ENCODE peak calls at places on chromosomes 12 and 14, in eight cellular contexts. E, N, I, G, Z, U, X and P are unnamed samples. For H3K4me1, the result is how much of the 10 kb centered on the place peaks cover.

GRCh38 chr14:34851395-34851794 is 23.8 kb downstream of the BAZ1A start:
- DNase-seq in E (no peak), N (peak), I (no peak), G (no peak), Z (no peak), U (no peak), X (no peak), P (no peak)

GRCh38 chr14:91409991-91410401 is 7.6 kb downstream of the CCDC88C start:
- DNase-seq in E (no peak), N (no peak), I (no peak), G (no peak), Z (no peak), U (no peak), X (no peak), P (no peak)

GRCh38 chr14:56590535-56590951 is 10.9 kb downstream of the TMEM260 start:
- DNase-seq in E (no peak), N (no peak), I (no peak), G (peak), Z (no peak), U (no peak), X (no peak), P (peak)

GRCh38 chr14:94691658-94692029 is 78.3 kb downstream of the GSC start:
- DNase-seq in E (no peak), N (no peak), I (no peak), G (no peak), Z (no peak), U (no peak), X (no peak), P (no peak)

GRCh38 chr12:19856389-19856788 is 417.1 kb downstream of the AEBP2 start:
- DNase-seq in E (no peak), N (no peak), I (no peak), G (no peak), Z (peak), U (no peak), X (no peak), P (no peak)

GRCh38 chr14:104086210-104086660 is 735 bp downstream of the ASPG start:
- DNase-seq in E (no peak), N (no peak), I (peak), G (no peak), Z (peak), U (no peak), X (no peak), P (no peak)

GRCh38 chr12:76674669-76675315 is 89.1 kb upstream of the ZDHHC17 start:
- DNase-seq in E (no peak), N (no peak), I (no peak), G (no peak), Z (no peak), U (no peak), X (no peak), P (no peak)

GRCh38 chr14:105525861-105526780 is at the start of gene TMEM121:
- DNase-seq in E (peak), N (no peak), I (peak), G (peak), Z (peak), U (no peak), X (no peak), P (peak)

GRCh38 chr12:91478500-91478899 is 295.9 kb upstream of the DCN start:
- DNase-seq in E (no peak), N (no peak), I (no peak), G (no peak), Z (no peak), U (no peak), X (no peak), P (no peak)

GRCh38 chr12:68565391-68565903 is 45.3 kb upstream of the RAP1B start:
- DNase-seq in E (no peak), N (peak), I (no peak), G (no peak), Z (peak), U (no peak), X (no peak), P (no peak)

GRCh38 chr12:64042901-64043300 is 179.2 kb downstream of the KICS2 start:
- DNase-seq in E (no peak), N (no peak), I (no peak), G (no peak), Z (no peak), U (no peak), X (no peak), P (no peak)

GRCh38 chr12:44053550-44054243 is 217.8 kb downstream of the TMEM117 start:
- DNase-seq in E (no peak), N (peak), I (no peak), G (no peak), Z (no peak), U (no peak), X (no peak), P (no peak)

GRCh38 chr14:105422695-105423487 is 3.3 kb downstream of the MTA1 start:
- DNase-seq in E (no peak), N (no peak), I (no peak), G (no peak), Z (no peak), U (no peak), X (no peak), P (no peak)

GRCh38 chr14:21675566-21675965 is 1.9 kb upstream of the OR4E1 start:
- DNase-seq in E (no peak), N (no peak), I (no peak), G (no peak), Z (no peak), U (no peak), X (no peak), P (no peak)

GRCh38 chr12:131378176-131378842 is 332.6 kb upstream of the SFSWAP start:
- DNase-seq in E (no peak), N (no peak), I (no peak), G (no peak), Z (no peak), U (no peak), X (no peak), P (no peak)

GRCh38 chr12:124626841-124627502 is 59.6 kb upstream of the NCOR2 start:
- DNase-seq in E (no peak), N (no peak), I (no peak), G (no peak), Z (peak), U (no peak), X (no peak), P (no peak)

GRCh38 chr12:16329594-16329993 is 17.9 kb upstream of the MGST1 start:
- DNase-seq in E (no peak), N (peak), I (no peak), G (no peak), Z (peak), U (no peak), X (no peak), P (no peak)

GRCh38 chr14:87805315-87805723 is 187.7 kb downstream of the GALC start:
- DNase-seq in E (no peak), N (peak), I (peak), G (no peak), Z (peak), U (peak), X (peak), P (peak)

GRCh38 chr12:43221216-43221615 is 330.8 kb downstream of the ADAMTS20 start:
- DNase-seq in E (no peak), N (no peak), I (no peak), G (no peak), Z (no peak), U (no peak), X (no peak), P (peak)

GRCh38 chr12:109421355-109422087 is 55.6 kb downstream of the KCTD10 start:
- DNase-seq in E (no peak), N (no peak), I (no peak), G (no peak), Z (no peak), U (no peak), X (no peak), P (no peak)

GRCh38 chr12:108722992-108723766 is 8.1 kb downstream of the CORO1C start:
- DNase-seq in E (no peak), N (peak), I (no peak), G (no peak), Z (no peak), U (no peak), X (no peak), P (no peak)

GRCh38 chr14:75310295-75311059 is 31.8 kb downstream of the FOS start:
- DNase-seq in E (no peak), N (peak), I (peak), G (peak), Z (peak), U (no peak), X (no peak), P (peak)

GRCh38 chr14:106875503-106875902 is 1349.1 kb downstream of the TMEM121 start:
- DNase-seq in E (peak), N (no peak), I (no peak), G (no peak), Z (no peak), U (peak), X (peak), P (no peak)

GRCh38 chr12:119631930-119632678 is 35.8 kb upstream of the PRKAB1 start:
- DNase-seq in E (no peak), N (peak), I (no peak), G (no peak), Z (no peak), U (no peak), X (no peak), P (no peak)

GRCh38 chr12:24719293-24719721 is 229.6 kb downstream of the BCAT1 start:
- DNase-seq in E (no peak), N (no peak), I (no peak), G (no peak), Z (no peak), U (no peak), X (peak), P (no peak)

GRCh38 chr12:1935700-1936378 is 17.4 kb upstream of the CACNA2D4 start:
- DNase-seq in E (no peak), N (no peak), I (peak), G (no peak), Z (no peak), U (no peak), X (no peak), P (no peak)

GRCh38 chr12:6363330-6364036 is 11.9 kb downstream of the SCNN1A start:
- DNase-seq in E (peak), N (peak), I (peak), G (no peak), Z (peak), U (no peak), X (peak), P (peak)

GRCh38 chr12:79618848-79619404 is 71.8 kb downstream of the PAWR start:
- DNase-seq in E (no peak), N (peak), I (no peak), G (no peak), Z (no peak), U (no peak), X (no peak), P (no peak)

GRCh38 chr12:128140551-128140950 is 126.4 kb upstream of the TMEM132C start:
- DNase-seq in E (no peak), N (peak), I (no peak), G (no peak), Z (peak), U (no peak), X (no peak), P (no peak)

GRCh38 chr12:5017638-5018348 is 25.9 kb upstream of the KCNA5 start:
- DNase-seq in E (no peak), N (no peak), I (no peak), G (no peak), Z (no peak), U (no peak), X (no peak), P (peak)

GRCh38 chr12:26056335-26056734 is 68.5 kb downstream of the BHLHE41 start:
- DNase-seq in E (no peak), N (peak), I (no peak), G (no peak), Z (no peak), U (no peak), X (no peak), P (no peak)

GRCh38 chr12:53061404-53062010 is 11.6 kb downstream of the TNS2 start:
- DNase-seq in E (no peak), N (peak), I (no peak), G (no peak), Z (peak), U (peak), X (no peak), P (peak)
- H3K4me1 ChIP-seq in E (under half), N (under half), I (under half), G (under half), Z (under half), U (under half), X (under half), P (under half)

GRCh38 chr12:10362828-10363664 is 26.8 kb downstream of the KLRK1 start:
- DNase-seq in E (no peak), N (no peak), I (no peak), G (no peak), Z (no peak), U (no peak), X (no peak), P (peak)

GRCh38 chr12:10361084-10361483 is 28.8 kb downstream of the KLRK1 start:
- DNase-seq in E (no peak), N (peak), I (no peak), G (no peak), Z (no peak), U (peak), X (peak), P (peak)

GRCh38 chr12:10363665-10363921 is 26.2 kb downstream of the KLRK1 start:
- DNase-seq in E (no peak), N (no peak), I (no peak), G (no peak), Z (no peak), U (no peak), X (no peak), P (no peak)

GRCh38 chr12:10362325-10362724 is 27.5 kb downstream of the KLRK1 start:
- DNase-seq in E (no peak), N (no peak), I (no peak), G (no peak), Z (no peak), U (no peak), X (no peak), P (no peak)

DNA sequence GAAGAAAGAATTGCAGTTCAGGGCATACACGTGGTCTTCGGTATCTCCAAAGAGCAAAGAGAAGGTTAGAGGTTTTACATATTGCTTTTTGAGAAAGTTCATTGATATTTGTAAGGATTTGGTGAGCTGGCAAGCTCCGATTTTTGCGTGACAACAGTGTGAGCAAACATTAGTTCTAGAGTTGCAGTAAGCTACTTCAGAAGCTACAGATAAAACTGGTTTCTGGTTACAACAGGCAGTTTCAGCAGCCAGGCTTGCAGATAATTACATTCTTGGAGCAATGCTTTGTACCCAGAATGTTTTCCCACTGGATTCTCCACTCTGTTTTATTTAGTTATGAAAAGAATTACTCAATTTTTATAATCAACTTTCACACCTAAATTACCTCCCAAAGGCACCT is 28.2 kb downstream of the KLRK1 start:
- DNase-seq in E (no peak), N (peak), I (no peak), G (no peak), Z (peak), U (no peak), X (no peak), P (no peak)
- H3K27ac ChIP-seq in E (no peak), N (peak), I (peak), G (no peak), Z (peak), U (no peak), X (no peak), P (peak)

GRCh38 chr12:50006754-50007442 is 18.4 kb downstream of the RACGAP1 start:
- DNase-seq in E (no peak), N (peak), I (no peak), G (no peak), Z (no peak), U (no peak), X (no peak), P (no peak)
- H2AFZ ChIP-seq in E (no peak), N (no peak), I (no peak), G (no peak), Z (no peak), U (no peak), X (no peak), P (no peak)

DNA sequence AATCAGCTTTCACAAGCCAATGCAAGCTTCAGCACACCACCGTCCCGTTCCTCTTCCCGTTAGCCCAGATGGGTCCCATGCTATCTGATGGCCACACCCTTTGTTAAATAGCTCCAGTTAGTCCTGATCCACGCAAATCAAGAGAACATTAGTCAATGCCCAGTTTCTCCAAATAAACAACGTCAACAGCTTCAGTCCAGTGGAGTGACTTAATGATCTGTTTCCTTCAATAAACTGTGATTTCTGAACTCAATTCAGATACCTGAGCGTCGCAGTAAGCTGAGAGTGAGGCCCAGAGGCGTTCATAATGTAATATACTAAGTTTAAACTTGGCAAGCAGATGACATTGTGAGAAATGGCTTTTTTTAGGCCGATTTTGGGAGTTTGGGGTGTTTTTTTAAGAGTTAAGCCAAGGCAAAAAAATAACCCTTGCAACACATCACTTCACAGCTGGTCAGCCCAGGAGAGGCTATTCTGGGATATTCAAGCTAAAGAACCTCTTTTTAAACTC is 112.3 kb downstream of the ZFP36L1 start:
- DNase-seq in E (no peak), N (no peak), I (no peak), G (no peak), Z (no peak), U (no peak), X (no peak), P (no peak)
- H3K4me1 ChIP-seq in E (under half), N (under half), I (under half), G (under half), Z (under half), U (half or more), X (under half), P (under half)

GRCh38 chr14:23148596-23149249 is 29.7 kb upstream of the CEBPE start:
- DNase-seq in E (no peak), N (no peak), I (no peak), G (no peak), Z (no peak), U (no peak), X (no peak), P (no peak)
- H3K27ac ChIP-seq in E (no peak), N (no peak), I (no peak), G (no peak), Z (peak), U (no peak), X (no peak), P (no peak)